ENCODE peak calls at places on chromosomes 3 and 15, in four cellular contexts. I is WTC11, W is A549, E is K562. O is an unnamed sample.

GRCh38 chr3:482479-482878 is 285.9 kb downstream of the CHL1 start:
- DNase-seq in W (no peak), E (no peak), I (no peak), O (no peak)

GRCh38 chr15:60656041-60656440 is 177.1 kb upstream of the ICE2 start:
- DNase-seq in E (no peak), W (no peak), I (no peak), O (no peak)

GRCh38 chr3:194775731-194776130 is 90.0 kb downstream of the FAM43A start:
- DNase-seq in W (no peak), I (no peak), E (no peak), O (no peak)

GRCh38 chr15:53693729-53694533 is 65.5 kb downstream of the WDR72 start:
- DNase-seq in I (no peak), E (no peak), W (no peak), O (no peak)

GRCh38 chr15:100704281-100705055 is 102.1 kb downstream of the ASB7 start:
- DNase-seq in E (no peak), I (no peak), W (no peak), O (no peak)

GRCh38 chr15:52379395-52380111 is 83.9 kb upstream of the MYO5C start:
- DNase-seq in E (no peak), W (no peak), I (no peak), O (no peak)

GRCh38 chr15:61169904-61170695 is 59.0 kb downstream of the RORA start:
- DNase-seq in I (no peak), E (no peak), W (no peak), O (no peak)

GRCh38 chr3:60048447-60048848 is 998.6 kb upstream of the CFAP20DC start:
- DNase-seq in W (no peak), I (no peak), E (no peak), O (no peak)

GRCh38 chr15:33086500-33087141 is 107.9 kb downstream of the FMN1 start:
- DNase-seq in I (no peak), W (peak; percentile 71), E (peak; percentile 43), O (peak; percentile 19)

GRCh38 chr15:69647160-69647513 is 194.5 kb downstream of the RPLP1 start:
- DNase-seq in I (no peak), E (no peak), W (no peak), O (no peak)

GRCh38 chr3:7015683-7016440 is 154.9 kb downstream of the GRM7 start:
- DNase-seq in E (no peak), W (no peak), I (no peak), O (no peak)

GRCh38 chr3:20141841-20142240 is 44.2 kb downstream of the SGO1 start:
- DNase-seq in I (peak; percentile 17), E (no peak), W (no peak), O (no peak)

GRCh38 chr3:35649405-35649804 is 10.1 kb downstream of the ARPP21 start:
- DNase-seq in W (no peak), I (no peak), E (no peak), O (no peak)

GRCh38 chr3:35654471-35654870 is 15.1 kb downstream of the ARPP21 start:
- DNase-seq in W (no peak), E (no peak), I (no peak), O (no peak)

GRCh38 chr3:35651888-35652287 is 12.6 kb downstream of the ARPP21 start:
- DNase-seq in W (peak; percentile 49), E (no peak), I (no peak), O (no peak)

GRCh38 chr3:35651456-35651855 is 12.1 kb downstream of the ARPP21 start:
- DNase-seq in I (no peak), W (no peak), E (no peak), O (no peak)

GRCh38 chr3:35653347-35653746 is 14.0 kb downstream of the ARPP21 start:
- DNase-seq in I (no peak), W (no peak), E (no peak), O (no peak)
- TF ChIP-seq HMGXB4 in I (no peak), W (no peak), E (no peak), O (no peak)

GRCh38 chr3:71309342-71309741 is 274.2 kb downstream of the FOXP1 start:
- DNase-seq in W (no peak), E (no peak), I (no peak), O (no peak)
- TF ChIP-seq HMGXB4 in W (no peak), E (no peak), I (no peak), O (no peak)

GRCh38 chr3:143332046-143332445 is 212.5 kb downstream of the CHST2 start:
- DNase-seq in I (no peak), E (no peak), W (no peak), O (no peak)

GRCh38 chr3:143331336-143331735 is 211.8 kb downstream of the CHST2 start:
- DNase-seq in I (no peak), W (no peak), E (no peak), O (no peak)

GRCh38 chr3:143329567-143330164 is 210.1 kb downstream of the CHST2 start:
- DNase-seq in E (no peak), W (no peak), I (no peak), O (peak; percentile 3)

GRCh38 chr3:143328459-143328858 is 208.9 kb downstream of the CHST2 start:
- DNase-seq in E (peak; percentile 37), W (no peak), I (no peak), O (no peak)

DNA sequence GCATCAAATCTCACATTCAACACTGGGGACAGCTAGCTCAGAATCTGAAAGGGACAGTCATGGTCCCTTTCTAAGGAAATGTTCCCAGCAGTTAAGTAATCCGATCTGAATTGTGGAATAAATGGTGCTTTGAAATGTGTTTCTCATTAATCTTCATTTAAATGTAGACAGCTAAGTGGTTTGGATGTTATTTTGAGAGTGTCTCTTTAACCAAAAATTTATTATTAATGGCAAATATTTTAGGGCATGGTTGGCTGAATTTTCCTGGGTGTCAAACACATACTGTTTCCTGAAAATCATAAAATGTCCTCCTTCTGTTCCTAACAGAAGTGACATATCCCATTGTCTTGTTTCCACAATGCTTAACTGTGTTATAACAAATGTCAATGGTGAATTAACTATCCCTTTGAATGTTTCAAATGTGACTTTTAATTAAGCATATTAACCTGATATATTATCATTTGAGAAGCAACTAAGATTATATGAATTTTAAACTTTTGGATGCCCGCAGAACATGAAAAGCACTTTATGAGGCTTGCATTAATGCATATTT is 210.8 kb downstream of the CHST2 start:
- DNase-seq in W (no peak), E (no peak), I (no peak), O (no peak)
- TF ChIP-seq HMGXB4 in W (no peak), E (no peak), I (no peak), O (no peak)

GRCh38 chr3:64078966-64079365 is 55.7 kb upstream of the PSMD6 start:
- DNase-seq in W (no peak), I (no peak), E (no peak), O (no peak)

GRCh38 chr3:64082917-64083587 is 59.8 kb upstream of the PSMD6 start:
- DNase-seq in E (no peak), W (no peak), I (no peak), O (no peak)

GRCh38 chr3:64082411-64082810 is 59.1 kb upstream of the PSMD6 start:
- DNase-seq in I (no peak), E (no peak), W (no peak), O (no peak)

GRCh38 chr3:64080839-64081630 is 57.7 kb upstream of the PSMD6 start:
- DNase-seq in W (no peak), E (no peak), I (no peak), O (no peak)

DNA sequence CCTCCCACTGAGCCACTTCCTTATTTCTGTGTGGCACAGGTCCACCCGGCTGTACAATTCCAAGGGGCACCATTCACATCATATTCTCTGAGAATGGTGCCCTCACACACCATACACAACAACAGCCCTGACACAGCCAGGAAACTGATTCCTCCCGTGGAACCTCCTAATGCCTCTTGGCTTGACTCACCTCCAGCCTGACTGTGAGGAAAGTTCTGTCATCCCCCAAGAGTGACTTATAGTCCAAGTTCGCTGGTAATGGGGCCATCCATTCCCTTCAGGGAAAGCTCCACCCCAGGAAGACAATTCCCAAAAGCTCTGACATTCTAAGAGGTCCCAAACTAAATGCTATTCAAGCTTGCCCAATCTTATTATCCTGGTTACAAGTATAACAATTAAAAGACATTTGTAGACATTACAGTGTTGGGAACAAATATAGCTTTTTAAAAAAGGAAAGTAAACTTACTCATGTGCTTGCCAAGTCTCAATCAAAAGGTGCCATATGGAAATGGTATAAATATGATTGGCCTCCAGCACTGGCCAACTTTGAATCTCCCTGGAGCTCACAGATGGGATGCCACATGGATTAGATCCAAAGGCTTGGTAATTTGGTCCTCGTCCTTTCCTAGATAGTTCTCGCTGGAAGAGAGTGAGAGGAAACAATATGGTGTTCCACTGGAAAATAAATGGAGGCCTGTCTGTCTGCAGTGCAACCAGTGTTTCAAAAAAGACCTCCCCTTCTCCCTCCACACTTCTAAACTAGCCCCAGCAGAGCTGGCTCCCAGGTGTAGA is 56.3 kb upstream of the PSMD6 start:
- DNase-seq in I (no peak), E (no peak), W (no peak), O (no peak)
- TF ChIP-seq HMGXB4 in I (no peak), E (no peak), W (no peak), O (no peak)

GRCh38 chr15:78944202-78944625 is 632 bp downstream of the CTSH start:
- DNase-seq in E (peak; percentile 36), I (peak; percentile 17), W (no peak), O (no peak)

GRCh38 chr15:78942741-78943140 is 2.1 kb downstream of the CTSH start:
- DNase-seq in W (no peak), E (no peak), I (no peak), O (no peak)

GRCh38 chr15:78943692-78944091 is 1.2 kb downstream of the CTSH start:
- DNase-seq in E (peak; percentile 20), I (no peak), W (no peak), O (no peak)

GRCh38 chr15:78946493-78946892 is 1.6 kb upstream of the CTSH start:
- DNase-seq in W (no peak), E (no peak), I (no peak), O (no peak)

GRCh38 chr15:78944669-78945407 is at the start of gene CTSH:
- DNase-seq in E (peak; percentile 90), I (peak; percentile 90), W (peak; percentile 65), O (peak; percentile 84)
- TF ChIP-seq HMGXB4 in E (no peak), I (peak; percentile 80), W (no peak), O (peak; percentile 50)

GRCh38 chr15:90496791-90497190 is 32.9 kb upstream of the CRTC3 start:
- DNase-seq in I (no peak), E (no peak), W (no peak), O (no peak)
- TF ChIP-seq HMGXB4 in I (no peak), E (no peak), W (no peak), O (no peak)

DNA sequence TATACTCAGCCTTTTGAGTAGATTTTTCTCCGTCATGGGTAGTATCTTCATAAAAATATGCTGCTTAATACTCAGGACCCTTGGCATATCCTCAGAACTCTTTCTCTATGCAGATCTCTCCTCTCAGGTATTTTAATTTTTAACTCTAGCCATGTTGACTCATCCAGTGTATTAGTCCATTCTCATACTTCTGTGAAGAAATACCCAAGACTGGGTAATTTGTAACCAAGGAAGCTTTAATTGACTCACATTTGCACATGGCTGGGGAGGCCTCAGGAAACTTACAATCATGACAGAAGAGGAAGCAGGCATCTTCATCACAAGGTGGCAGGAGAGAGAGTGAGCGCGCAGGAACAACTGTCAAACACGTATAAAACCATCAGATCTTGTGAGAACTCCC is 129.3 kb upstream of the CD96 start:
- DNase-seq in I (no peak), E (no peak), W (no peak), O (no peak)
- TF ChIP-seq HMGXB4 in I (no peak), E (no peak), W (no peak), O (no peak)

GRCh38 chr3:177195242-177195940 is 1.9 kb downstream of the TBL1XR1 start:
- DNase-seq in I (no peak), E (peak; percentile 80), W (no peak), O (no peak)
- TF ChIP-seq HMGXB4 in I (no peak), E (no peak), W (no peak), O (no peak)